ENCODE peak calls at places on chromosomes 1 and 21, in five cellular contexts. L is vagina, K is transverse colon, O is GM12891, T is NB4. E is an unnamed sample.

GRCh38 chr1:2590233-2591141 is 3.9 kb downstream of the PRXL2B start:
- DNase-seq in L (no peak), T (no peak), O (no peak), K (no peak), E (no peak)

GRCh38 chr1:44811714-44812151 is 3.4 kb downstream of the BTBD19 start:
- DNase-seq in T (peak), O (no peak), L (no peak), K (no peak), E (no peak)

GRCh38 chr1:43225168-43225567 is 44.6 kb upstream of the TMEM125 start:
- DNase-seq in O (no peak), K (no peak), L (no peak), T (peak), E (no peak)

GRCh38 chr1:173870252-173871075 is 2.3 kb downstream of the ZBTB37 start:
- DNase-seq in O (peak), L (no peak), K (peak), T (peak), E (no peak)

GRCh38 chr21:25103500-25104207 is 503.6 kb downstream of the MRPL39 start:
- DNase-seq in K (no peak), L (no peak), T (no peak), O (no peak), E (no peak)

GRCh38 chr1:53025034-53025777 is 36.8 kb upstream of the PODN start:
- DNase-seq in T (no peak), O (no peak), L (peak), K (peak), E (no peak)

GRCh38 chr1:154423303-154423987 is 18.3 kb downstream of the IL6R start:
- DNase-seq in T (no peak), L (no peak), O (no peak), K (no peak), E (no peak)

GRCh38 chr1:241702436-241702835 is 50.4 kb downstream of the WDR64 start:
- DNase-seq in T (no peak), O (no peak), K (no peak), L (no peak), E (no peak)

GRCh38 chr1:36322786-36323635 is 434 bp downstream of the EVA1B start:
- DNase-seq in K (peak), T (peak), L (no peak), O (peak), E (peak)

GRCh38 chr1:31239653-31240241 is at the start of gene NKAIN1:
- DNase-seq in L (no peak), T (peak), K (no peak), O (no peak), E (no peak)

GRCh38 chr1:9198538-9199361 is 35.8 kb upstream of the H6PD start:
- DNase-seq in T (peak), O (no peak), K (no peak), L (no peak), E (no peak)

GRCh38 chr1:116125761-116126160 is 14.6 kb downstream of the MAB21L3 start:
- DNase-seq in T (no peak), L (no peak), K (peak), O (no peak), E (no peak)

GRCh38 chr1:112544011-112544688 is 35.4 kb downstream of the WNT2B start:
- DNase-seq in L (no peak), T (peak), O (no peak), K (no peak), E (no peak)

GRCh38 chr1:40381268-40382109 is 8.0 kb downstream of the SMAP2 start:
- DNase-seq in T (peak), K (no peak), O (no peak), L (no peak), E (no peak)

GRCh38 chr1:8555582-8555981 is 237.7 kb downstream of the SLC45A1 start:
- DNase-seq in T (no peak), O (no peak), L (no peak), K (no peak), E (no peak)

GRCh38 chr21:32524010-32524719 is 61.2 kb downstream of the TCP10L start:
- DNase-seq in T (no peak), K (no peak), L (no peak), O (no peak), E (no peak)

GRCh38 chr21:46122241-46122671 is 24.3 kb downstream of the COL6A2 start:
- DNase-seq in L (no peak), O (peak), T (peak), K (peak), E (peak)

GRCh38 chr1:1053022-1053421 is 21.1 kb downstream of the RNF223 start:
- DNase-seq in T (no peak), K (no peak), O (no peak), L (no peak), E (no peak)

DNA sequence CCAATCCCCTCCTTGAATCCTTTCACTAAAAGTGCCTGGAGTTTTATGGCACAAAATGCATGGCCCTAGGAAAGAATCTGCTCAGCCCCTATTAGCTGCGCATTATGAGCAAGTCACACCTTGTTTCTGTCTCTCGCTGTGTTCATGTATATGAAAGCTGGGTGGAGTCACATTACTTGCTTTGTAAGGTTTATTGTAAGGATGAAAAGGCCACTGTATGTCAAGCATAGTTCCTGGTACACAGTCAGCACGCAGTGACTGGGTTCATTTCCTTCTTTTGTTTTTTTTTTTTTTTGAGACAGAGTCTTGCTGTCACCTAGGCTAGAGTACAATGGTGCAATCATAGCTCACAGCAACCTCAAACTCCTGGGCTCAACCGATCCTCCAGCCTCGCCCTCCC is 6.7 kb upstream of the SLC9A1 start:
- DNase-seq in O (peak), K (peak), L (no peak), T (no peak), E (no peak)
- TF ChIP-seq POLR2A in O (no peak), K (peak), L (no peak), T (no peak), E (no peak)

GRCh38 chr1:235659186-235659771 is 9.7 kb upstream of the GNG4 start:
- DNase-seq in L (no peak), K (no peak), T (no peak), O (no peak), E (peak)
- TF ChIP-seq POLR2A in L (no peak), K (no peak), T (no peak), O (no peak), E (no peak)

DNA sequence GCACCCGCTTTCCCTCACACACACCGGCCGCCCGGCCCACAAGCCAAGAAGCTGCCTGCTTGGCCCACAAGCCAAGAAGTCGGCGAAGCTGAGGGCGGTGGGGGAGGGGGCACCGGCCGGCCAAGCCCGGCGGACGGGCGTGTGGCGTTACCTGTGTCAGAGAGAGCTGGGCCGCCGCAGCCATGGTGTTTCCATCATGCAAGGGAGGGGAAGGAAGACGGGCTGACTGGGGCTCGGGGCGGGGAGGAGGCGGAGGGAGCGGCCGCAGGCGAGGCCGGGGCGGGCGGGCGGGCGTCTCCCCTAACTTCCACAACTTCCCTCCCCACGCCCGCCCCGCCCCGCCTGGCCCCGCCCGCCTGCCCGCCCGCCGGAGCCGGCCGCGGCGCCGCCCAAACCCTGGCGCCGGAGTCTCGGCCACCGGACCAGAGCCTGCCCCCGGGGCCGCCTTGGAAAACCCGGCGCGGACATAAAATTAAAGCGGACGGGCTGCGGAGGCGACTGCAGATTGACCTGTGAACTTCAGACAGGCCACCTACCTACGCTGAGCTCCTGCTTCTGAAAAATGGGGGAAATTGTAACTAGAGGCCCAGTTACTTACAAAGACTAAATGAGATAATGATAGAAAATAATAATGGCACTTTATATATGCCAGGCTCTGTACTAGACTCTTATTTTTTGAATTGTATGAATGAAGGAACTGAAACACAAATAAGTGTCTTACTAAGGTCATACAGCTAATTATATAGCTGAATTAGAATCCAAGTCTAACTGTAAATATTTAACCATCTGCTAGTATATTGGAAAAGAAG is at the start of gene EPS15:
- DNase-seq in L (peak), K (peak), T (peak), O (peak), E (peak)
- TF ChIP-seq POLR2A in L (no peak), K (peak), T (peak), O (peak), E (no peak)

GRCh38 chr1:33429332-33429731 is 1.6 kb downstream of the PHC2 start:
- DNase-seq in T (no peak), L (no peak), K (no peak), O (no peak), E (no peak)

GRCh38 chr1:33429846-33430750 is 797 bp downstream of the PHC2 start:
- DNase-seq in K (peak), O (peak), L (no peak), T (peak), E (peak)

GRCh38 chr1:33433509-33434362 is 2.8 kb upstream of the PHC2 start:
- DNase-seq in K (peak), T (peak), O (no peak), L (peak), E (peak)

GRCh38 chr1:33428661-33429060 is 2.2 kb downstream of the PHC2 start:
- DNase-seq in O (no peak), K (no peak), T (no peak), L (no peak), E (no peak)

GRCh38 chr1:33430751-33431593 is at the start of gene PHC2:
- DNase-seq in K (peak), L (peak), O (peak), T (peak), E (peak)
- TF ChIP-seq POLR2A in K (no peak), L (no peak), O (no peak), T (no peak), E (no peak)

DNA sequence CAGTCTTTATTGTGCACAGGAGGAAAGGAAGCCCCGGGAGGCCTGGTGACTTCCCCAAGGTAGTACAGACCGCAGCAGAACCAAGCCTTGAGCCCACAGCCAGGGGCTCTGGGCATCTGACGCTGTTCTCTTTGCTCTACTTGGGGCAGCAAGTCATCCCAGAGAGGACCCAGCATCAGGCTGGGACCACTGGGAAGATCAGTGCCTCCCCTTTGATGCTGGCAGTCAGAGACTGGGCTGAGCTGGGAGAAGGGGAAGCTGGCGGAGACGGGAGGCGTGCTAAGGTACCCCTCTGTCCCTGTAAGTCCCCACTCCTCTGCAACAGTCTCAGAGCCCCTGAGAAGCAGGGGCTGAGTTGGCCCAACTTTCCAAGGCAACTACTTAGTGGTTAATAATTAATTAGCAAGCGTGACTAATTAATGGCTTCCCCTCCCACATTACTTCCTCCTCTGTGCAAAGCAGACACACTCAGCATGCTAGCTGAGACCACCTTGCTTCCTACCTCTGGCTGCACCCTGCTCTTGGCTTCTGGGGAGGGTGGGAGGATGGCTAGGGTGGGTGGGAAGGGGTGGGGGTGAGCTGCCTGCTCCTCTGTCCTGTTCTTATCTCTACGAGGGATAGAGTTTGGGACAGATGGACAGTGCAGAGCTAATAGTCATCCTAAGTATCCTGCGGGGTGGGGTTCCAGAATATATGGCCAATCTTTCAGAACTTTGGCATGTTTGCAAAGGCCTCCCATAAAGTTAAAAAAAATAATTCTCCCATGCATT is 1.3 kb downstream of the INAVA start:
- DNase-seq in K (no peak), T (peak), L (no peak), O (no peak), E (no peak)
- TF ChIP-seq POLR2A in K (peak), T (no peak), L (no peak), O (no peak), E (no peak)

GRCh38 chr1:19074361-19074901 is 118.0 kb upstream of the IFFO2 start:
- DNase-seq in L (no peak), K (no peak), T (no peak), O (no peak), E (peak)

GRCh38 chr1:19073311-19074186 is 117.1 kb upstream of the IFFO2 start:
- DNase-seq in T (no peak), K (no peak), O (no peak), L (no peak), E (peak)

GRCh38 chr1:19072285-19072981 is 116.0 kb upstream of the IFFO2 start:
- DNase-seq in O (no peak), L (no peak), K (no peak), T (no peak), E (no peak)

GRCh38 chr1:19076841-19077616 is 120.6 kb upstream of the IFFO2 start:
- DNase-seq in O (no peak), K (no peak), L (no peak), T (no peak), E (no peak)

DNA sequence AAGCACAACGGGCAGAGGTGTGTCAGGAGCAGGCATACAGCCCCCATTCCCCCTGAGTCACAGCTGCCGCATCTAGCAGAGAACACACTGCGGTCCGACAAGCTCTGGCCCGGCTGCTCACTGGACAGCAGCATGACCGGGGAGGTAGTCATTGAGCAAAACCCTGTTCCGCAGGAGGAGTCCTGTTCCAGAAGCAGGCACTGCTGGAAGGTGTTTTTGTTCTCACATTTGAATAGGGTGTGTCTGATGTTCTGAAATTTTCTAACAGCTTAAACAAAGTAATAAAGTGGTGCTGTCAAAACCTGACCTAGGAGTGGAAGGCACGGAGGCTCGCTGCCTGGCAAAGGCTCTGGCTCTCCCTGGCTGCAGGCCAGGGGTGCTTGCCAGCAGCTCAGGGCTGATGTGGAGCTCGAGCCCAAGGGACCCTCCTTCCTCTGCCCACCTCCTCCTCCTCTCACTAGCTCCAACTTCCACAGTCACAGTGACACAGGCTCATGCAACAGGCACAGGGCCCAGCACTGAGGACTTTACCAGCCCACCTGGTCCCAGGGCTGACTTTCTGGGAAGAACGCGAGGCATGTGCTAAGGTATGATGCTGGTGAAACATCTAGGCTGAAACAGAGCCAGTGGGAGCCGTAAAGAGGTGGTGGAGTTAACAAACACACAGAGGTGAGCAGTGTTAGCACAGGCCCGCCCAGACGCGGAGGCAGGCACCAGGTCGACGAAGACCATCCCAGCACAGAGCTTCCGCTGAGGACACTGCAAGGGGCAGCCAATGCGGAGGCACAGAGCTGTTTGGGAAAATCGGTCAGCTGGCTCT is 118.6 kb upstream of the IFFO2 start:
- DNase-seq in L (no peak), T (no peak), K (peak), O (no peak), E (peak)
- TF ChIP-seq POLR2A in L (no peak), T (no peak), K (no peak), O (no peak), E (no peak)

GRCh38 chr1:66350001-66350547 is 183.9 kb upstream of the SGIP1 start:
- DNase-seq in O (no peak), L (no peak), K (peak), T (peak), E (no peak)
- TF ChIP-seq POLR2A in O (peak), L (no peak), K (peak), T (no peak), E (no peak)

E was measured in lower leg skin.